ENCODE peak calls at places on chromosomes 5 and 9, in four cellular contexts. One of them, this sample, is unnamed.
A peak's percentile ranks its signal among the peaks of the same experiment; 100 is the strongest.

GRCh38 chr5:151427258-151427657 is 20.1 kb upstream of the SLC36A1 start:
- DNase-seq in GM12878: peak; percentile 66
- DNase-seq in HepG2: no peak
- DNase-seq in K562: no peak
- DNase-seq in this sample: no peak

GRCh38 chr5:68068204-68068603 is 147.4 kb upstream of the PIK3R1 start:
- DNase-seq in GM12878: no peak
- DNase-seq in HepG2: no peak
- DNase-seq in K562: no peak
- DNase-seq in this sample: no peak

GRCh38 chr5:135482383-135482933 is 30.3 kb upstream of the TIFAB start:
- DNase-seq in GM12878: no peak
- DNase-seq in HepG2: peak; percentile 94
- DNase-seq in K562: peak; percentile 60
- DNase-seq in this sample: no peak

GRCh38 chr5:148858547-148858946 is 32.1 kb downstream of the ADRB2 start:
- DNase-seq in GM12878: no peak
- DNase-seq in HepG2: no peak
- DNase-seq in K562: no peak
- DNase-seq in this sample: no peak

GRCh38 chr5:175718401-175719108 is 60.7 kb downstream of the HRH2 start:
- DNase-seq in GM12878: no peak
- DNase-seq in HepG2: no peak
- DNase-seq in K562: peak; percentile 31
- DNase-seq in this sample: peak; percentile 45

GRCh38 chr5:43485406-43485805 is 1.7 kb upstream of the TMEM267 start:
- DNase-seq in GM12878: no peak
- DNase-seq in HepG2: peak; percentile 2
- DNase-seq in K562: no peak
- DNase-seq in this sample: no peak

GRCh38 chr9:95854386-95855015 is 21.0 kb upstream of the ERCC6L2 start:
- DNase-seq in GM12878: no peak
- DNase-seq in HepG2: no peak
- DNase-seq in K562: no peak
- DNase-seq in this sample: no peak

GRCh38 chr9:70421272-70422180 is 7.1 kb upstream of the KLF9 start:
- DNase-seq in GM12878: no peak
- DNase-seq in HepG2: no peak
- DNase-seq in K562: peak; percentile 29
- DNase-seq in this sample: no peak

GRCh38 chr9:133490201-133490681 is 11.3 kb upstream of the SLC2A6 start:
- DNase-seq in GM12878: no peak
- DNase-seq in HepG2: no peak
- DNase-seq in K562: no peak
- DNase-seq in this sample: no peak

GRCh38 chr5:62460578-62460983 is 48.0 kb downstream of the IPO11 start:
- DNase-seq in GM12878: no peak
- DNase-seq in HepG2: peak; percentile 35
- DNase-seq in K562: peak; percentile 27
- DNase-seq in this sample: peak; percentile 22

GRCh38 chr5:180332051-180332517 is 21.1 kb downstream of the GFPT2 start:
- DNase-seq in GM12878: no peak
- DNase-seq in HepG2: no peak
- DNase-seq in K562: no peak
- DNase-seq in this sample: no peak

DNA sequence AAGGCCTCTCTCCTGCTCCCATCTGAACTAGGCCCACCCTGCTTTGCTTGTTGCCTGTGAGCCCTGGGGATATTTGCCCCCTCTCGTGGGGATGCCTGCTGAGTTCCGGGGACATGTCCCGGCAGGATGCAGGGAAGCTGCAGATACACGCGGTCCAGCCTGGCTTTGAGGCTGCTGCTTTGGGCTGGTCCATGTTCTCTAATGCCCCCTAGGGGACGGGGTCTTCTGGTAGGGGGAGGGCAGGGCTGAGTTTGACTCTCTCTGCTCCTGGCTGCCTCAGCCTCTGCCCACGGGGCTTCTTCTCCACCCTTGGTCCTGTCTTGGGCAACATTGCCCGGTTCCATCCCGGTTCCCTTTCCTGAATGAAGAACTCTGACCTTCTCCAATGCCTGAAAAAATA is 84.9 kb upstream of the ASS1 start:
- DNase-seq in GM12878: no peak
- DNase-seq in HepG2: no peak
- DNase-seq in K562: peak; percentile 49
- DNase-seq in this sample: no peak
- TF ChIP-seq TARDBP in GM12878: no peak
- TF ChIP-seq TARDBP in HepG2: no peak
- TF ChIP-seq TARDBP in K562: no peak
- TF ChIP-seq TARDBP in this sample: no peak

GRCh38 chr5:15650266-15650665 is 150.3 kb downstream of the FBXL7 start:
- DNase-seq in GM12878: no peak
- DNase-seq in HepG2: no peak
- DNase-seq in K562: no peak
- DNase-seq in this sample: no peak
- TF ChIP-seq TARDBP in GM12878: no peak
- TF ChIP-seq TARDBP in HepG2: no peak
- TF ChIP-seq TARDBP in K562: no peak
- TF ChIP-seq TARDBP in this sample: no peak

GRCh38 chr5:132680780-132681475 is 7.1 kb downstream of the IL4 start:
- DNase-seq in GM12878: no peak
- DNase-seq in HepG2: no peak
- DNase-seq in K562: peak; percentile 14
- DNase-seq in this sample: no peak
- TF ChIP-seq TARDBP in GM12878: no peak
- TF ChIP-seq TARDBP in HepG2: no peak
- TF ChIP-seq TARDBP in K562: no peak
- TF ChIP-seq TARDBP in this sample: no peak

GRCh38 chr5:10454591-10455272 is 13.1 kb downstream of the ROPN1L start:
- DNase-seq in GM12878: no peak
- DNase-seq in HepG2: no peak
- DNase-seq in K562: no peak
- DNase-seq in this sample: no peak
- TF ChIP-seq TARDBP in GM12878: no peak
- TF ChIP-seq TARDBP in HepG2: no peak
- TF ChIP-seq TARDBP in K562: no peak
- TF ChIP-seq TARDBP in this sample: no peak

GRCh38 chr9:35718726-35719511 is 13.1 kb downstream of the TLN1 start:
- DNase-seq in GM12878: no peak
- DNase-seq in HepG2: no peak
- DNase-seq in K562: no peak
- DNase-seq in this sample: no peak

GRCh38 chr9:35717132-35717870 is 14.7 kb downstream of the TLN1 start:
- DNase-seq in GM12878: no peak
- DNase-seq in HepG2: no peak
- DNase-seq in K562: no peak
- DNase-seq in this sample: no peak

GRCh38 chr9:35716236-35716635 is 15.8 kb downstream of the TLN1 start:
- DNase-seq in GM12878: no peak
- DNase-seq in HepG2: no peak
- DNase-seq in K562: no peak
- DNase-seq in this sample: no peak

GRCh38 chr9:35723426-35723825 is 8.6 kb downstream of the TLN1 start:
- DNase-seq in GM12878: no peak
- DNase-seq in HepG2: no peak
- DNase-seq in K562: no peak
- DNase-seq in this sample: no peak

GRCh38 chr9:35719546-35719945 is 12.4 kb downstream of the TLN1 start:
- DNase-seq in GM12878: no peak
- DNase-seq in HepG2: no peak
- DNase-seq in K562: no peak
- DNase-seq in this sample: no peak
- TF ChIP-seq TARDBP in GM12878: no peak
- TF ChIP-seq TARDBP in HepG2: no peak
- TF ChIP-seq TARDBP in K562: no peak
- TF ChIP-seq TARDBP in this sample: no peak

DNA sequence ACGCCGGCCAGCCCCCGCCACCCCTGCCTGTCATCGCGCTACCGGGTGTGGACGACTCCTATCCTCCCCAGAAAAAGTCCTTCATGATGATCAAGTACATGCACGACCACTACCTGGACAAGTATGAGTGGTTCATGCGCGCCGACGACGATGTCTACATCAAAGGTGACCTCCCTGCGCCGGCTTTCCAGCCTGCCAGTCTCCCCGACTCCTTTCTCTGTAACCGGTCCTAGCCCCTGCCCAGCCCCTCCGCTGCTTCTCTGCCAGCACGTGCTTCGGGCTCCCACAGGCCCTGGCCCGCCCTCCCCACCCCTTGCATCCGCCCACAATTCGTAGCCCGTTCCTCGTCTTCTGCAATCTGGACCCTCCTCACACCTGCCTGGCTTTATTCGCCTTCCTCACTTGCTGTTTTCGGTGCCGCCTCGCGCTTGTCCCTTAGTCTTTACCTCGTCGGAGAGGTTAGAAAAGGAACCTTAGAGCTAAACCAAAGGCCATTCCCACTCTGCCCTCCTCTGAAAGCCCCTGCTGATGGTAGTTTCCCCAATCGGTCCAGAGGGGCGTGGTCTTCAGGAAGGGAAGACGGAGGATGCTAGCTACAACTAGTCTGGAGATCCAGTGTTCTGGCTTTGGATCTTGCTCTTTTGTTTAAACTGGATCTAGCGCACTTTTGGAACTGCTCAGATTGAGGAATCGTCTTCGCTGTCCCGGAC is 1.4 kb downstream of the CHSY3 start:
- DNase-seq in GM12878: no peak
- DNase-seq in HepG2: no peak
- DNase-seq in K562: no peak
- DNase-seq in this sample: peak; percentile 11
- TF ChIP-seq TARDBP in GM12878: no peak
- TF ChIP-seq TARDBP in HepG2: no peak
- TF ChIP-seq TARDBP in K562: no peak
- TF ChIP-seq TARDBP in this sample: no peak